ENCODE peak calls at places on chromosomes 6 and 20, in six cellular contexts. V is SK-N-DZ; O is RWPE1; K is GM18507; B is brain microvascular endothelial cell; T is CD4-positive, CD25-positive, alpha-beta regulatory T cell. A is an unnamed sample.

GRCh38 chr6:105608711-105609374 is 206.0 kb upstream of the PREP start:
- DNase-seq in V (no peak), O (no peak), K (no peak), B (peak; percentile 96), T (no peak), A (peak; percentile 95)

GRCh38 chr6:46598215-46598614 is 54.4 kb downstream of the CYP39A1 start:
- DNase-seq in V (no peak), O (no peak), K (no peak), B (no peak), T (no peak), A (no peak)

GRCh38 chr6:17846762-17847161 is 140.0 kb upstream of the NUP153 start:
- DNase-seq in V (no peak), O (no peak), K (no peak), B (no peak), T (no peak), A (no peak)

GRCh38 chr6:15148356-15149058 is 97.4 kb upstream of the JARID2 start:
- DNase-seq in V (peak; percentile 25), O (peak; percentile 45), K (no peak), B (peak; percentile 63), T (no peak), A (peak; percentile 61)

GRCh38 chr6:16482702-16483314 is 244.4 kb downstream of the GMPR start:
- DNase-seq in V (no peak), O (no peak), K (no peak), B (no peak), T (no peak), A (no peak)

GRCh38 chr20:31712112-31712553 is 10.5 kb downstream of the BCL2L1 start:
- DNase-seq in V (no peak), O (no peak), K (no peak), B (no peak), T (no peak), A (no peak)

GRCh38 chr6:164563866-164564265 is 745.5 kb downstream of the C6orf118 start:
- DNase-seq in V (no peak), O (no peak), K (no peak), B (no peak), T (no peak), A (no peak)

GRCh38 chr20:22453244-22454080 is 130.9 kb downstream of the FOXA2 start:
- DNase-seq in V (no peak), O (peak; percentile 68), K (no peak), B (no peak), T (no peak), A (no peak)

GRCh38 chr20:33684533-33685327 is 1.5 kb downstream of the E2F1 start:
- DNase-seq in V (peak; percentile 93), O (no peak), K (no peak), B (no peak), T (no peak), A (no peak)

GRCh38 chr20:37990571-37991151 is 42.6 kb downstream of the TTI1 start:
- DNase-seq in V (peak; percentile 71), O (peak; percentile 77), K (peak; percentile 67), B (peak; percentile 84), T (no peak), A (no peak)

GRCh38 chr6:98836025-98836961 is 1.9 kb downstream of the POU3F2 start:
- DNase-seq in V (no peak), O (no peak), K (no peak), B (no peak), T (no peak), A (no peak)

GRCh38 chr6:106551155-106551554 is 78.1 kb downstream of the RTN4IP1 start:
- DNase-seq in V (no peak), O (no peak), K (no peak), B (no peak), T (no peak), A (no peak)

GRCh38 chr6:159790947-159791598 is 806 bp downstream of the MRPL18 start:
- DNase-seq in V (no peak), O (peak; percentile 19), K (no peak), B (peak; percentile 1), T (no peak), A (no peak)

GRCh38 chr20:35660122-35660937 is 4.4 kb downstream of the CPNE1 start:
- DNase-seq in V (no peak), O (no peak), K (no peak), B (no peak), T (no peak), A (no peak)

GRCh38 chr6:150527100-150527499 is 72.6 kb upstream of the PLEKHG1 start:
- DNase-seq in V (no peak), O (peak; percentile 75), K (no peak), B (no peak), T (no peak), A (no peak)

GRCh38 chr6:14861491-14861943 is 384.4 kb upstream of the JARID2 start:
- DNase-seq in V (no peak), O (no peak), K (no peak), B (no peak), T (no peak), A (no peak)

GRCh38 chr20:39025883-39026282 is 63.7 kb downstream of the DHX35 start:
- DNase-seq in V (no peak), O (no peak), K (no peak), B (no peak), T (no peak), A (no peak)

GRCh38 chr20:49285813-49286494 is 8.1 kb upstream of the ZNFX1 start:
- DNase-seq in V (no peak), O (no peak), K (no peak), B (no peak), T (no peak), A (no peak)

GRCh38 chr20:42484335-42484734 is 705.4 kb downstream of the PTPRT start:
- DNase-seq in V (no peak), O (no peak), K (no peak), B (no peak), T (no peak), A (no peak)

A was measured in islet precursor cell.